ENCODE peak calls at places on chromosomes 7 and 10, in ten cellular contexts. I, Q, U, E, R, V, Y, S, O and T are unnamed samples.

GRCh38 chr7:129169171-129169643 is 19.2 kb upstream of the SMO start:
- DNase-seq in I (no peak), Q (no peak), U (peak; percentile 17), E (no peak), R (no peak), V (no peak), Y (no peak), S (peak; percentile 80), O (no peak), T (no peak)

GRCh38 chr7:91235211-91235832 is 28.9 kb upstream of the FZD1 start:
- DNase-seq in I (peak; percentile 40), Q (no peak), U (no peak), E (no peak), R (no peak), V (no peak), Y (no peak), S (no peak), O (no peak), T (no peak)

GRCh38 chr10:79454259-79454658 is 8.8 kb upstream of the ZCCHC24 start:
- DNase-seq in I (peak; percentile 92), Q (no peak), U (no peak), E (no peak), R (no peak), V (no peak), Y (peak; percentile 27), S (no peak), O (peak; percentile 86), T (no peak)

GRCh38 chr10:85557077-85557476 is 809.5 kb downstream of the GRID1 start:
- DNase-seq in I (no peak), Q (no peak), U (no peak), E (no peak), R (no peak), V (no peak), Y (no peak), S (no peak), O (no peak), T (no peak)

GRCh38 chr10:12194752-12195271 is 879 bp downstream of the NUDT5 start:
- DNase-seq in I (peak; percentile 31), Q (no peak), U (no peak), E (no peak), R (no peak), V (no peak), Y (peak; percentile 20), S (peak; percentile 28), O (peak; percentile 34), T (peak; percentile 64)

GRCh38 chr10:100480002-100480401 is 17.2 kb downstream of the WNT8B start:
- DNase-seq in I (no peak), Q (no peak), U (no peak), E (no peak), R (no peak), V (no peak), Y (no peak), S (no peak), O (no peak), T (no peak)

GRCh38 chr7:38744746-38745145 is 113.6 kb upstream of the AMPH start:
- DNase-seq in I (peak; percentile 78), Q (no peak), U (no peak), E (no peak), R (peak; percentile 79), V (no peak), Y (peak; percentile 71), S (no peak), O (peak; percentile 58), T (peak; percentile 80)

GRCh38 chr7:128153436-128153835 is 87.6 kb upstream of the LEP start:
- DNase-seq in I (no peak), Q (no peak), U (no peak), E (no peak), R (no peak), V (no peak), Y (no peak), S (no peak), O (no peak), T (no peak)

GRCh38 chr10:77774940-77775391 is 137.4 kb upstream of the KCNMA1 start:
- DNase-seq in I (peak; percentile 63), Q (no peak), U (no peak), E (no peak), R (peak; percentile 8), V (no peak), Y (no peak), S (no peak), O (no peak), T (no peak)

GRCh38 chr10:133159950-133160812 is at the start of gene KNDC1:
- DNase-seq in I (peak; percentile 17), Q (no peak), U (no peak), E (no peak), R (no peak), V (no peak), Y (no peak), S (peak; percentile 79), O (peak; percentile 24), T (peak; percentile 36)